ENCODE peak calls at places on chromosomes 6 and 20, in six cellular contexts. H, U, K, R, O and Z are unnamed samples.

GRCh38 chr20:24158271-24158670 is 169.7 kb upstream of the GGTLC1 start:
- DNase-seq in H (no peak), U (no peak), K (no peak), R (no peak), O (no peak), Z (no peak)

GRCh38 chr6:44428682-44429081 is 41.2 kb downstream of the CDC5L start:
- DNase-seq in H (no peak), U (no peak), K (no peak), R (peak), O (no peak), Z (no peak)

GRCh38 chr6:91352878-91353277 is 766.0 kb upstream of the MAP3K7 start:
- DNase-seq in H (peak), U (no peak), K (no peak), R (no peak), O (no peak), Z (no peak)

GRCh38 chr6:36120979-36121706 is 9.2 kb upstream of the MAPK13 start:
- DNase-seq in H (peak), U (no peak), K (peak), R (no peak), O (no peak), Z (no peak)

GRCh38 chr6:140048202-140048790 is 673.8 kb upstream of the CITED2 start:
- DNase-seq in H (no peak), U (no peak), K (no peak), R (no peak), O (no peak), Z (no peak)

GRCh38 chr20:24503352-24503931 is 34.0 kb downstream of the SYNDIG1 start:
- DNase-seq in H (no peak), U (no peak), K (peak), R (peak), O (no peak), Z (peak)

GRCh38 chr20:32964575-32964974 is 39.7 kb downstream of the SUN5 start:
- DNase-seq in H (no peak), U (no peak), K (no peak), R (no peak), O (no peak), Z (no peak)

GRCh38 chr20:57053798-57054552 is 212.5 kb downstream of the BMP7 start:
- DNase-seq in H (no peak), U (no peak), K (no peak), R (no peak), O (no peak), Z (no peak)

GRCh38 chr20:38286586-38287502 is 17.1 kb upstream of the BPI start:
- DNase-seq in H (no peak), U (no peak), K (no peak), R (no peak), O (no peak), Z (no peak)

GRCh38 chr20:47003223-47003622 is 108.6 kb downstream of the EYA2 start:
- DNase-seq in H (no peak), U (no peak), K (no peak), R (no peak), O (no peak), Z (no peak)

GRCh38 chr6:105035299-105035698 is 78.4 kb downstream of the LIN28B start:
- DNase-seq in H (no peak), U (peak), K (no peak), R (no peak), O (no peak), Z (no peak)

GRCh38 chr6:28597217-28597835 is 71.6 kb downstream of the GPX5 start:
- DNase-seq in H (peak), U (no peak), K (peak), R (peak), O (no peak), Z (peak)
- H2BK15ac ChIP-seq in H (no peak), U (no peak), K (no peak), R (no peak), O (no peak), Z (no peak)

GRCh38 chr20:63443606-63444395 is 28.7 kb downstream of the KCNQ2 start:
- DNase-seq in H (no peak), U (no peak), K (no peak), R (no peak), O (no peak), Z (no peak)

GRCh38 chr20:63441777-63442493 is 30.5 kb downstream of the KCNQ2 start:
- DNase-seq in H (no peak), U (no peak), K (peak), R (peak), O (no peak), Z (peak)

GRCh38 chr20:63446174-63447024 is 26.1 kb downstream of the KCNQ2 start:
- DNase-seq in H (no peak), U (no peak), K (no peak), R (no peak), O (no peak), Z (no peak)

GRCh38 chr20:63445075-63445734 is 27.2 kb downstream of the KCNQ2 start:
- DNase-seq in H (no peak), U (no peak), K (no peak), R (no peak), O (no peak), Z (no peak)

DNA sequence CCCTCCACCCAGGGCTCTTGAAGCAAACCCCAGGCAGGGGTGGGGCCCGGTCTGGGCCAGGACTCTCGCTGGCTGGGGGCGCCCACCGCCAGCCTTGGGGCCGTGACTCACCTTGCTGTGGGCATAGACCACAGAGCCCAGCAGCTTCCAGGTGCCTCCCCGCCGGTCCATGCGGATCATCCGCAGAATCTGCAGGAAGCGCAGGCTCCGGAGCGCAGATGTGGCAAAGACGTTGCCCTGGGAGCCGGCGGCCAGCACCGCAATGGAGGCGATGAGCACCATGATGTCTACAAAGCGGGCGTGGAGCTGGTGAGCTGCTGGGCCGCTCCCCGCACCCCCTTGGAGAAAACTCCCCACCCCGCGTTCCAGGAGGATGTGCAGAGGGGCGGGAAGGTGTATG is 27.9 kb downstream of the KCNQ2 start:
- DNase-seq in H (no peak), U (no peak), K (no peak), R (no peak), O (no peak), Z (no peak)
- H2BK15ac ChIP-seq in H (no peak), U (no peak), K (no peak), R (no peak), O (no peak), Z (no peak)

GRCh38 chr6:80154160-80154559 is 47.7 kb downstream of the BCKDHB start:
- DNase-seq in H (no peak), U (no peak), K (peak), R (no peak), O (no peak), Z (no peak)
- H2BK15ac ChIP-seq in H (no peak), U (no peak), K (no peak), R (no peak), O (no peak), Z (no peak)

DNA sequence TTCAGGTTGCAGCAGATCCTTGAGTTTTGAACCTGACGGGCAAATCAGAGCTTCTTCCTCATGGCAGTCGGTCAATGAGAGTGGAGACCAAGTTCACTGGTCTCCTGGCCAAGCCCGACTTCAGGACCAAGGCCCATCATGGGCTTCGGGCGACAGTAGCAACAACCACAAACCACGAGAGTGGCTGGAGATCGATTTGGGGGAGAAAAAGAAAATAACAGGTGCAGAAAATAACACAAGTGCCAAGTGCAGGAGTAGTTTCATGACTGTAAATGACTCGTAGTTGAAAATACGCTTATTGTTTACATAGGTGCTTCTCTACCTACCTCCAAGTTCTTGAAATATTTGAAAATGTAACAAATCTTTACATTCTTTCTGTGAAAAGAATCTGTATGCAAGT is 56.1 kb downstream of the DCBLD1 start:
- DNase-seq in H (no peak), U (no peak), K (no peak), R (no peak), O (no peak), Z (no peak)
- H2BK15ac ChIP-seq in H (no peak), U (no peak), K (no peak), R (no peak), O (no peak), Z (no peak)

GRCh38 chr6:106731843-106732160 is 102.4 kb downstream of the QRSL1 start:
- DNase-seq in H (no peak), U (no peak), K (no peak), R (no peak), O (no peak), Z (no peak)

GRCh38 chr6:106730672-106731071 is 101.3 kb downstream of the QRSL1 start:
- DNase-seq in H (no peak), U (no peak), K (no peak), R (no peak), O (no peak), Z (no peak)

GRCh38 chr6:106731144-106731842 is 101.9 kb downstream of the QRSL1 start:
- DNase-seq in H (no peak), U (no peak), K (no peak), R (no peak), O (no peak), Z (no peak)

GRCh38 chr6:106733386-106733785 is 104.0 kb downstream of the QRSL1 start:
- DNase-seq in H (no peak), U (no peak), K (no peak), R (no peak), O (no peak), Z (no peak)

GRCh38 chr6:106732541-106732940 is 103.2 kb downstream of the QRSL1 start:
- DNase-seq in H (no peak), U (no peak), K (no peak), R (no peak), O (no peak), Z (no peak)
- H2BK15ac ChIP-seq in H (no peak), U (no peak), K (no peak), R (no peak), O (peak), Z (no peak)

DNA sequence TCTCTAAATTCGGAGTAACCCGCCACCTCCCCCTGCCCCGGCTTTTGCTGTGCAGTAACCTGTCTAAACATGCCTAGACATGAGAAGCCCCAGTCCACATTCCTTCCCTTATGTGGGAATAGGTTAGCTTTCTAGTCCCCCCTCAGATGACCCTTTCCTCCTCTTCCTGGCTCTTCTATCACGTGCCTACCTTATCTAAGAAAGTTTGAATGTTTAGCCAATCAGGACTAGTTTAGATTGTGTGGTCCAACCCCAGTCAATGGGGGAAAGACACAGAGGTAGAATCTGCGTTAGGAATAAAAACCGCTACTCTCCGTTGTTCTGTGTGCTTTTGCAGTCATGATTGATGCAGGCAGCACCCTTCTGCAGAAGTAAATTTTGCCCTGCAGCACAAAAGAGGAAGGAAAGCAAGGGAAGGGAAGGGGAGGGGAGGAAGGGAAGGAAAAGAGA is 69.0 kb upstream of the CD93 start:
- DNase-seq in H (no peak), U (no peak), K (peak), R (no peak), O (no peak), Z (peak)
- H2BK15ac ChIP-seq in H (no peak), U (no peak), K (no peak), R (peak), O (no peak), Z (no peak)

GRCh38 chr6:160221423-160221822 is 37.2 kb downstream of the SLC22A2 start:
- DNase-seq in H (no peak), U (no peak), K (peak), R (no peak), O (no peak), Z (no peak)
- H2BK15ac ChIP-seq in H (no peak), U (no peak), K (no peak), R (no peak), O (no peak), Z (no peak)

GRCh38 chr6:31713991-31714684 is 1.0 kb upstream of the LY6G6D start:
- DNase-seq in H (no peak), U (peak), K (peak), R (no peak), O (no peak), Z (peak)
- H2BK15ac ChIP-seq in H (no peak), U (no peak), K (no peak), R (no peak), O (peak), Z (no peak)

DNA sequence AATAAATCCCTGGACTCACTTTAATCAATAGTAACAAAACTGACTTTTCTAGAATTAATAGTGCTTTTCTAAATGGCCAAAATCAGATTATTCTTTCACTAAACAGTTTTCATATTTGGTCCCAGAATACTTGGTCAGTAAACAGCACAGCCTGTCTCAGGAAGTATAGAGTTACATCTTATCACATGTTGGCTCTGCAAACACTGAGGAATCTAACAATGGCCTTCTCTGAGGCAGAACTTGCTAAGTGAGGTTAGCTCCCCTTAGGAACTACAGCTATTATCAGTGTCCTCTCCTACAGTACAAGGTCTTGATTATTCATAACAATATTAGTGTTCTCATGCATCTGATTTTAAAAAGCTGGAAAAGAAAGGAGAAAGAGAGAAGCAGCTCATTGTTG is 1622.8 kb downstream of the HACE1 start:
- DNase-seq in H (no peak), U (no peak), K (peak), R (no peak), O (no peak), Z (no peak)
- H2BK15ac ChIP-seq in H (no peak), U (no peak), K (no peak), R (no peak), O (no peak), Z (no peak)

DNA sequence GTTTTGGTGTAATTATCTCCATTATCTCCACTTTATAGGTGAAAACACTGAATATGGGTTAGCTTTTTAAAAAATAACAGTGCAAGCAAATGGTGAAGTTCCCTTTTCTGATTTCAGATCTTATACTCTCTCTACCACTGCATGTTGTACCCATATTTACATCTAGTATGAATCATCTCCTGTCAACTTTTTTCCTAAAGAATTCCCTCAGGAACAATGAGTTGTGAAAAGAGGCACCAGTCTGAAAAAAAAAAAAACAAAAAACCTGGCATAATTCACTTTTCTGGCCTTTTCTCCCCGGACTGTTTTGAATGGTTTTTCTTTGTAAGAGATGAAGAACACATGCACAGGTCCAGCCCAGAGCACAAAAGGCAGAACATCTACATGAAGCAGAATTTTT is 596.0 kb downstream of the COL12A1 start:
- DNase-seq in H (no peak), U (no peak), K (no peak), R (no peak), O (no peak), Z (no peak)
- H2BK15ac ChIP-seq in H (no peak), U (no peak), K (no peak), R (peak), O (no peak), Z (no peak)